ENCODE peak calls at places on chromosomes 13 and 19, in four cellular contexts. H is HT1080, Z is EL, K is KBM-7. G is an unnamed sample.

GRCh38 chr19:33703438-33703750 is 81.6 kb downstream of the CHST8 start:
- DNase-seq in H (no peak), Z (no peak), K (no peak), G (no peak)

GRCh38 chr13:76667551-76667950 is 218.7 kb downstream of the KCTD12 start:
- DNase-seq in H (peak), Z (peak), K (peak), G (peak)

GRCh38 chr13:107977175-107977574 is 238.2 kb downstream of the LIG4 start:
- DNase-seq in H (no peak), Z (no peak), K (no peak), G (no peak)

GRCh38 chr13:98492335-98493034 is 84.4 kb downstream of the STK24 start:
- DNase-seq in H (no peak), Z (no peak), K (no peak), G (no peak)

GRCh38 chr19:33468361-33469170 is 53.0 kb downstream of the PEPD start:
- DNase-seq in H (no peak), Z (no peak), K (no peak), G (peak)

GRCh38 chr19:55600336-55601028 is 394 bp downstream of the ZNF524 start:
- DNase-seq in H (peak), Z (peak), K (peak), G (no peak)

GRCh38 chr19:46746281-46746965 is at the start of gene STRN4:
- DNase-seq in H (no peak), Z (peak), K (no peak), G (no peak)

GRCh38 chr19:31715249-31715944 is 366.2 kb upstream of the TSHZ3 start:
- DNase-seq in H (no peak), Z (no peak), K (peak), G (no peak)

GRCh38 chr13:43153436-43154082 is 130.2 kb downstream of the DNAJC15 start:
- DNase-seq in H (peak), Z (peak), K (no peak), G (peak)

GRCh38 chr19:5903054-5903501 is 512 bp downstream of the NDUFA11 start:
- DNase-seq in H (peak), Z (peak), K (no peak), G (peak)